ENCODE peak calls at places on chromosomes 11 and 22, in eight cellular contexts. V is transverse colon, R is HCT116, P is stomach, G is gastrocnemius medialis, Z is adrenal gland, C is H1, E is IMR-90. A is an unnamed sample. For H3K4me1, the result is how much of the 10 kb centered on the place peaks cover.

GRCh38 chr11:133945087-133945974 is 11.4 kb downstream of the IGSF9B start:
- DNase-seq in P (no peak), G (no peak), Z (peak), R (no peak), V (no peak), C (no peak), E (peak), A (peak)

GRCh38 chr11:9077164-9077563 is 14.2 kb downstream of the SCUBE2 start:
- DNase-seq in Z (no peak), E (no peak), R (no peak), C (no peak), P (no peak), V (no peak), G (no peak), A (no peak)

GRCh38 chr11:59957094-59957493 is 6.7 kb upstream of the OOSP4A start:
- DNase-seq in G (no peak), V (no peak), Z (no peak), P (no peak), C (no peak), R (no peak), E (no peak), A (no peak)

GRCh38 chr11:111231836-111232235 is 13.7 kb upstream of the POU2AF2 start:
- DNase-seq in E (peak), Z (no peak), C (no peak), V (no peak), G (no peak), R (no peak), P (no peak), A (no peak)

GRCh38 chr11:92314499-92314898 is 89.9 kb downstream of the FAT3 start:
- DNase-seq in C (no peak), P (no peak), Z (no peak), G (peak), R (no peak), E (no peak), V (no peak), A (no peak)

GRCh38 chr22:29080061-29080975 is 7.5 kb downstream of the KREMEN1 start:
- DNase-seq in R (no peak), E (no peak), G (peak), V (no peak), C (no peak), Z (no peak), P (no peak), A (no peak)

GRCh38 chr11:44857490-44857889 is 93.2 kb downstream of the TP53I11 start:
- DNase-seq in G (no peak), P (no peak), R (no peak), V (no peak), Z (no peak), C (no peak), E (no peak), A (no peak)

GRCh38 chr22:20249797-20250354 is 18.2 kb downstream of the RTN4R start:
- DNase-seq in R (no peak), P (no peak), V (no peak), Z (peak), E (peak), G (no peak), C (no peak), A (peak)

GRCh38 chr11:70577948-70578347 is 179.6 kb downstream of the CTTN start:
- DNase-seq in C (no peak), V (no peak), G (no peak), E (no peak), Z (no peak), P (no peak), R (no peak), A (no peak)

GRCh38 chr11:20125927-20126326 is 34.3 kb downstream of the DBX1 start:
- DNase-seq in R (no peak), Z (no peak), E (peak), C (no peak), G (no peak), V (no peak), P (no peak), A (no peak)

GRCh38 chr11:10309163-10310093 is 4.6 kb downstream of the ADM start:
- DNase-seq in R (peak), Z (peak), V (peak), P (peak), C (no peak), G (peak), E (peak), A (peak)

GRCh38 chr11:113179181-113179701 is 135.1 kb upstream of the TTC12 start:
- DNase-seq in R (no peak), V (no peak), C (no peak), P (no peak), E (no peak), G (no peak), Z (no peak), A (no peak)

GRCh38 chr11:61587541-61587941 is 6.7 kb upstream of the SYT7 start:
- DNase-seq in E (no peak), G (no peak), R (no peak), C (peak), Z (peak), V (peak), P (peak), A (peak)

GRCh38 chr11:1289211-1289935 is 20.1 kb downstream of the TOLLIP start:
- DNase-seq in P (no peak), C (no peak), E (no peak), R (no peak), V (no peak), Z (no peak), G (no peak), A (no peak)

GRCh38 chr11:1291295-1292017 is 18.0 kb downstream of the TOLLIP start:
- DNase-seq in P (no peak), R (no peak), V (peak), G (peak), C (no peak), E (no peak), Z (no peak), A (no peak)

GRCh38 chr11:1288426-1289151 is 20.8 kb downstream of the TOLLIP start:
- DNase-seq in P (no peak), Z (no peak), G (no peak), C (no peak), R (no peak), E (no peak), V (no peak), A (no peak)

GRCh38 chr11:1292018-1292643 is 17.3 kb downstream of the TOLLIP start:
- DNase-seq in V (no peak), P (no peak), R (no peak), E (no peak), G (peak), C (no peak), Z (no peak), A (peak)

GRCh38 chr11:1290052-1291040 is 19.1 kb downstream of the TOLLIP start:
- DNase-seq in Z (no peak), G (peak), E (no peak), V (no peak), P (no peak), C (no peak), R (no peak), A (peak)
- H3K4me3 ChIP-seq in Z (no peak), G (no peak), E (no peak), V (no peak), P (no peak), C (no peak), R (no peak), A (no peak)

DNA sequence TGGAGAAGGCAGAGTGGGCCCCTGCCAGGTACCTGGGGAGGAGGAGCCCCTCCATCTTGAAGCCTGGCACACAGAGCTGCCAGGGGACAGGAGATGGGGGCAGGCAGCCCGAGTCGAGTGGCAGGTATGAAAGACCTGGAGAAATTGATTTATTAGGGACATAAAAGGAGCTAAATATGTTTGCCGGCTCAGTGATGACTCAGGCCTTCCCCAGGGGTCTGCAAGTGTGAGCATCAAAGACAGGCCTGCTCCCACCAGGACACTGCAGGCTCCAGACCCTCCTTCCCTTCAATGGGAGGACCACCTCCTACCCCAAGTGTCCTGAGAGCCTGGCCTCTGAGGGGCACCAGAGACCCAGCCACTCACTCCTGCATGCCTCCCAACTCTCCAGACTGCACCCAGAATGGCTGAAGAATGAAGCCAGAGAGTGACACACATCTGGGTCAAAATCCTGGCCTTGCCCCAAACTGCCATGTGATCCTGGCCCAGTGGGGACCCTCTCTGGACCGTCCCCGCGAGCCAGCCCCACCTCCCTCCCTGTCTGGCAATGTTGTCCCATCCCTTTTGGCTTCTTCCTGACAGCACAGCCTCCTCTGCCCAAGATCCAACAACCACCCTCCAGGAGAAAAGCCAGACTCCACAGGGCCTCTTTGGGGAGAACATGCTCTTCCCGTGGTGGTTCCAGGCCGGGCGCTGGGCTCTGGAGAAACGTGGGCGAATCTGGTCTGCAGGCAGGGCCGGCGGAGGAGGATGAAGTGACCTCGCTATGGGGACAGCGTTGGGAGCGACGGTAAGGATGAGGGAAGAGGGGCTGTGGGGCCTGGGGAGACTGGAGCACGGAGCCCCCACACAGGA is 36.2 kb downstream of the CYTH4 start:
- DNase-seq in V (no peak), C (no peak), R (no peak), G (no peak), Z (no peak), P (no peak), E (no peak), A (no peak)
- TF ChIP-seq POLR2A in V (no peak), C (no peak), R (no peak), G (no peak), Z (no peak), P (no peak), E (no peak), A (no peak)

DNA sequence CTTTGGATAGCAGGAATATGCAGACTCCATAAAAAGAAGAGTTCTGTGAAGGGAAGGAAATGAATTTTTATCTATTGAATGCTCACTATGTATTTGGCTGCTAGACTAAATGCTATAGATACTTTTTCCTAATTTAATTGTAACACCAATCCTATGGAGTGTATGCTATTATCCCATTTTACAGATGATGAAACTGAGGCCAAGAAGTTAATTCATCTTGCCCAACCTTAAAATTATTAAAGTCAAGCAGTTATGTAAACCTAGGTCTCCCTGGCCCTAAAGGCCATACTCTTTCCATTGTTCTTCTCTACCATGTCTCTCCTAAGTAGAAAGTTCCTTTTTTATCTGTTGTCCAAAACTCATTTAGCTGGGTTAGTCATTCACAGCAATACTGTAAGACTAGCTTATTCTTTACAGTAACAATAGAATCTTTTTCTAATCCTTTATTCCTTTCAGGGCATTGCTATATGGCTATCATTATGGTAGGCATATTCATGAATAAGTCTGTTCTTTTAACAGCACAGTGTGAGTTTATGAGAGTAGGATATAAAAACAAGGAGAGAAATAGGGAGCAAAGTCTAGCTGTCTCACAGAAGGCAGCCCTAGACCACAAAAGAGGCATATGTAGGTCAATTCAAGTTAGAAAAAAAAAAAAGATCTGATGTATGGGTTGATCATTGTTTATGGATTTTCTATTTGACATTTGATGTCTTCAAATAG is 50.5 kb downstream of the MAML2 start:
- DNase-seq in E (no peak), R (no peak), P (no peak), G (no peak), V (no peak), Z (no peak), C (no peak), A (no peak)
- H3K4me1 ChIP-seq in E (under half), R (under half), P (under half), G (under half), V (under half), Z (under half), C (under half), A (under half)

DNA sequence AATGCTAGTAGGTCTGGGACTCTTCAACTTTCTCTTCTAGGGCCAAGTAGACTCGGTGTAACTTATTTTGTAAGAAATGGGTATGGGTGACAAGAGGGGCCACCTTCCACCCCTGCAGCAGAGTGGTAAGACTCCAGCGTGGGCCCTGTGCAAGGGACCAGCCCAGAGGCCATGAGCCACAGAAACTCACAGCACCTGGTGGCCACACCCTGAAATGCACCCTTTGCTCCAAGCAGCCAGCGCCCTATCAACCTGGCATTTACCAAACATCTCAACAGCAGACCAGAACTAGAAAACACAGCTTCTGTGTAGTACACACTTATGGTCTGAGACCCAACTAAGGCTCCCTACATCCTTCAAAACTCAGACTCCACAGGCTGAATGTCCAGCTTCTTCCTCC is 5.7 kb downstream of the CDCA5 start:
- DNase-seq in E (peak), C (peak), G (no peak), R (peak), P (peak), Z (peak), V (peak), A (no peak)
- H3K4me3 ChIP-seq in E (no peak), C (no peak), G (no peak), R (no peak), P (no peak), Z (no peak), V (no peak), A (no peak)

GRCh38 chr11:66543263-66544107 is 2.4 kb downstream of the ZDHHC24 start:
- DNase-seq in P (peak), V (peak), R (no peak), C (no peak), E (peak), G (no peak), Z (peak), A (peak)
- TF ChIP-seq POLR2A in P (no peak), V (no peak), R (no peak), C (no peak), E (no peak), G (no peak), Z (no peak), A (no peak)

GRCh38 chr11:73384127-73384441 is 7.9 kb downstream of the RELT start:
- DNase-seq in E (no peak), Z (no peak), C (no peak), G (no peak), V (no peak), R (no peak), P (no peak), A (no peak)
- H3K4me1 ChIP-seq in E (under half), Z (under half), C (under half), G (half or more), V (under half), R (under half), P (under half), A (under half)

A was measured in uterus.